ENCODE peak calls at places on chromosomes 7 and 10, in five cellular contexts. O is adipocyte, S is fibroblast of gingiva, E is H7, H is NCI-H1436. F is an unnamed sample.

GRCh38 chr10:34739915-34740314 is 75.2 kb downstream of the PARD3 start:
- DNase-seq in O (peak), S (peak), E (peak), H (peak), F (peak)

GRCh38 chr7:118054529-118054928 is 129.4 kb upstream of the LSM8 start:
- DNase-seq in O (no peak), S (no peak), E (no peak), H (no peak), F (no peak)

GRCh38 chr10:31706921-31707571 is 221.6 kb downstream of the ARHGAP12 start:
- DNase-seq in O (peak), S (no peak), E (no peak), H (no peak), F (peak)

GRCh38 chr10:83273035-83273434 is 866.3 kb upstream of the GHITM start:
- DNase-seq in O (peak), S (no peak), E (no peak), H (no peak), F (no peak)

GRCh38 chr7:2030475-2031456 is 202.0 kb downstream of the MAD1L1 start:
- DNase-seq in O (no peak), S (no peak), E (peak), H (no peak), F (no peak)

GRCh38 chr10:112525215-112525614 is 78.2 kb downstream of the VTI1A start:
- DNase-seq in O (peak), S (no peak), E (no peak), H (no peak), F (no peak)

GRCh38 chr7:13031481-13031880 is 344.0 kb downstream of the ARL4A start:
- DNase-seq in O (no peak), S (no peak), E (no peak), H (no peak), F (peak)

GRCh38 chr10:79347894-79348639 is 798 bp downstream of the PPIF start:
- DNase-seq in O (peak), S (peak), E (peak), H (no peak), F (peak)

GRCh38 chr10:73922007-73922863 is 11.3 kb downstream of the PLAU start:
- DNase-seq in O (no peak), S (no peak), E (no peak), H (no peak), F (no peak)

GRCh38 chr10:21355591-21356011 is 169.9 kb downstream of the SKIDA1 start:
- DNase-seq in O (peak), S (no peak), E (no peak), H (no peak), F (no peak)

GRCh38 chr7:149868638-149869290 is 5.0 kb upstream of the ATP6V0E2 start:
- DNase-seq in O (no peak), S (no peak), E (no peak), H (no peak), F (no peak)

GRCh38 chr7:3431306-3431705 is 130.3 kb downstream of the SDK1 start:
- DNase-seq in O (peak), S (no peak), E (no peak), H (no peak), F (peak)

GRCh38 chr10:61778137-61778536 is 115.4 kb downstream of the CABCOCO1 start:
- DNase-seq in O (no peak), S (no peak), E (no peak), H (no peak), F (no peak)

GRCh38 chr10:5585517-5586222 is 60.9 kb downstream of the CALML3 start:
- DNase-seq in O (no peak), S (no peak), E (no peak), H (peak), F (no peak)

GRCh38 chr10:110310741-110311140 is 6.0 kb upstream of the SMNDC1 start:
- DNase-seq in O (no peak), S (no peak), E (no peak), H (no peak), F (peak)

GRCh38 chr10:110363572-110364411 is 59.1 kb upstream of the SMNDC1 start:
- DNase-seq in O (no peak), S (no peak), E (no peak), H (peak), F (no peak)

GRCh38 chr7:85583225-85583672 is 396.4 kb upstream of the SEMA3D start:
- DNase-seq in O (no peak), S (no peak), E (no peak), H (no peak), F (no peak)

GRCh38 chr7:81327468-81327867 is 408.6 kb upstream of the SEMA3C start:
- DNase-seq in O (no peak), S (no peak), E (no peak), H (no peak), F (no peak)

GRCh38 chr10:63563623-63564022 is 42.4 kb downstream of the REEP3 start:
- DNase-seq in O (no peak), S (no peak), E (no peak), H (no peak), F (no peak)

GRCh38 chr7:110852156-110852858 is 238.6 kb upstream of the LRRN3 start:
- DNase-seq in O (no peak), S (no peak), E (no peak), H (no peak), F (peak)

GRCh38 chr7:78134256-78134655 is 335.7 kb downstream of the PHTF2 start:
- DNase-seq in O (peak), S (peak), E (peak), H (no peak), F (peak)

GRCh38 chr7:127938588-127938987 is 92.6 kb downstream of the LRRC4 start:
- DNase-seq in O (peak), S (peak), E (no peak), H (no peak), F (peak)

GRCh38 chr10:128254486-128254885 is 128.3 kb upstream of the MKI67 start:
- DNase-seq in O (no peak), S (no peak), E (no peak), H (no peak), F (no peak)

GRCh38 chr10:130857631-130858295 is 453.8 kb downstream of the TCERG1L start:
- DNase-seq in O (no peak), S (no peak), E (no peak), H (no peak), F (no peak)

GRCh38 chr10:110802090-110802489 is 69.6 kb upstream of the PDCD4 start:
- DNase-seq in O (peak), S (peak), E (no peak), H (no peak), F (peak)

GRCh38 chr10:28681345-28681763 is 4.0 kb downstream of the BAMBI start:
- DNase-seq in O (no peak), S (peak), E (no peak), H (no peak), F (no peak)

GRCh38 chr10:26173837-26174236 is 42.7 kb upstream of the GAD2 start:
- DNase-seq in O (no peak), S (no peak), E (no peak), H (no peak), F (no peak)

GRCh38 chr7:28835800-28836199 is 122.3 kb downstream of the TRIL start:
- DNase-seq in O (peak), S (no peak), E (no peak), H (no peak), F (peak)

GRCh38 chr10:100683004-100683403 is 62.4 kb upstream of the PAX2 start:
- DNase-seq in O (no peak), S (no peak), E (no peak), H (no peak), F (no peak)

GRCh38 chr7:81285142-81285871 is 366.5 kb upstream of the SEMA3C start:
- DNase-seq in O (peak), S (peak), E (no peak), H (no peak), F (peak)

GRCh38 chr7:151139791-151140190 is 27.7 kb downstream of the GBX1 start:
- DNase-seq in O (no peak), S (no peak), E (no peak), H (no peak), F (no peak)

GRCh38 chr10:127976286-127976685 is 69.4 kb downstream of the PTPRE start:
- DNase-seq in O (no peak), S (no peak), E (no peak), H (no peak), F (no peak)

GRCh38 chr10:621981-622740 is 67.3 kb downstream of the DIP2C start:
- DNase-seq in O (no peak), S (no peak), E (no peak), H (no peak), F (no peak)

GRCh38 chr7:49639068-49639593 is 134.3 kb upstream of the VWC2 start:
- DNase-seq in O (no peak), S (no peak), E (no peak), H (no peak), F (no peak)

GRCh38 chr7:34299066-34299465 is 359.0 kb upstream of the NPSR1 start:
- DNase-seq in O (no peak), S (no peak), E (no peak), H (no peak), F (no peak)

GRCh38 chr10:64773357-64773756 is 1252.2 kb downstream of the REEP3 start:
- DNase-seq in O (no peak), S (no peak), E (no peak), H (no peak), F (no peak)

GRCh38 chr10:90857635-90858488 is at the start of gene HTR7:
- DNase-seq in O (peak), S (peak), E (peak), H (peak), F (peak)

GRCh38 chr10:81018898-81019890 is 481.5 kb downstream of the SH2D4B start:
- DNase-seq in O (peak), S (peak), E (peak), H (peak), F (peak)